ENCODE peak calls at places on chromosomes 1 and 21, in eight cellular contexts. C is K562, E is A549, O is GM12878, T is SK-N-SH, S is HCT116, B is HepG2, D is GM23338. M is an unnamed sample.
A peak's percentile ranks its signal among the peaks of the same experiment; 100 is the strongest.

GRCh38 chr1:88897070-88897730 is 5.8 kb upstream of the GTF2B start:
- DNase-seq in E (no peak), D (no peak), O (no peak), S (no peak), T (no peak), C (no peak), B (no peak), M (no peak)

GRCh38 chr1:9294910-9295636 is 2.4 kb downstream of the SPSB1 start:
- DNase-seq in O (no peak), C (no peak), E (no peak), S (no peak), B (no peak), T (no peak), D (no peak), M (no peak)

GRCh38 chr1:31725777-31726535 is 22.1 kb upstream of the COL16A1 start:
- DNase-seq in C (no peak), T (peak; percentile 55), S (no peak), O (no peak), D (no peak), B (no peak), E (no peak), M (no peak)

GRCh38 chr1:96992871-96993270 is 271.3 kb downstream of the PTBP2 start:
- DNase-seq in C (no peak), T (no peak), D (no peak), S (no peak), B (no peak), E (no peak), O (no peak), M (no peak)

GRCh38 chr1:205351984-205352713 is 4.6 kb downstream of the KLHDC8A start:
- DNase-seq in C (no peak), E (no peak), D (peak; percentile 64), O (no peak), S (no peak), T (peak; percentile 57), B (peak; percentile 12), M (no peak)

GRCh38 chr21:44552681-44553080 is 1.4 kb upstream of the KRTAP10-2 start:
- DNase-seq in D (no peak), T (no peak), C (no peak), O (no peak), E (no peak), B (no peak), S (no peak), M (no peak)

GRCh38 chr1:204837440-204838084 is 33.1 kb upstream of the NFASC start:
- DNase-seq in S (no peak), C (peak; percentile 63), D (peak; percentile 95), T (no peak), O (no peak), E (peak; percentile 58), B (peak; percentile 15), M (no peak)

GRCh38 chr1:227429447-227430359 is 111.4 kb upstream of the CDC42BPA start:
- DNase-seq in S (no peak), O (no peak), B (no peak), E (no peak), D (no peak), C (no peak), T (no peak), M (no peak)

GRCh38 chr21:45209046-45209445 is 78.6 kb downstream of the POFUT2 start:
- DNase-seq in C (no peak), E (no peak), D (no peak), O (no peak), T (no peak), S (no peak), B (no peak), M (no peak)

GRCh38 chr1:32351859-32352745 is 10.2 kb downstream of the FAM229A start:
- DNase-seq in S (no peak), E (peak; percentile 28), T (peak; percentile 70), O (no peak), B (peak; percentile 40), C (peak; percentile 64), D (peak; percentile 41), M (no peak)

GRCh38 chr1:2859881-2860430 is 58.5 kb upstream of the TTC34 start:
- DNase-seq in T (no peak), O (no peak), D (peak; percentile 17), B (no peak), S (no peak), C (no peak), E (no peak), M (no peak)

GRCh38 chr1:27872802-27873665 is 690 bp downstream of the THEMIS2 start:
- DNase-seq in E (no peak), T (peak; percentile 55), S (no peak), O (no peak), B (no peak), C (no peak), D (peak; percentile 64), M (no peak)

GRCh38 chr1:101025283-101025679 is 303 bp downstream of the DPH5 start:
- DNase-seq in T (peak; percentile 29), D (peak; percentile 11), B (peak; percentile 13), C (no peak), O (peak; percentile 23), S (no peak), E (no peak), M (no peak)

GRCh38 chr1:223243441-223244050 is 100.5 kb upstream of the TLR5 start:
- DNase-seq in B (no peak), E (no peak), D (no peak), T (no peak), S (no peak), O (no peak), C (no peak), M (no peak)

GRCh38 chr1:180505732-180506335 is 3.5 kb upstream of the ACBD6 start:
- DNase-seq in S (peak; percentile 24), O (no peak), D (no peak), T (no peak), E (no peak), B (no peak), C (no peak), M (no peak)

GRCh38 chr1:996851-997727 is 2.8 kb downstream of the HES4 start:
- DNase-seq in D (peak; percentile 47), O (no peak), B (no peak), T (peak; percentile 42), C (no peak), E (no peak), S (no peak), M (no peak)

GRCh38 chr1:218297867-218298266 is 12.8 kb downstream of the RRP15 start:
- DNase-seq in C (no peak), E (no peak), S (no peak), T (no peak), B (no peak), O (no peak), D (no peak), M (no peak)

GRCh38 chr1:117754061-117754969 is 148.5 kb downstream of the TENT5C start:
- DNase-seq in E (peak; percentile 58), D (peak; percentile 93), B (peak; percentile 50), O (no peak), S (peak; percentile 52), C (peak; percentile 79), T (peak; percentile 61), M (no peak)

GRCh38 chr1:150066838-150067183 is 765 bp upstream of the VPS45 start:
- DNase-seq in D (peak; percentile 78), T (no peak), E (peak; percentile 26), S (no peak), C (peak; percentile 41), O (peak; percentile 12), B (no peak), M (no peak)

DNA sequence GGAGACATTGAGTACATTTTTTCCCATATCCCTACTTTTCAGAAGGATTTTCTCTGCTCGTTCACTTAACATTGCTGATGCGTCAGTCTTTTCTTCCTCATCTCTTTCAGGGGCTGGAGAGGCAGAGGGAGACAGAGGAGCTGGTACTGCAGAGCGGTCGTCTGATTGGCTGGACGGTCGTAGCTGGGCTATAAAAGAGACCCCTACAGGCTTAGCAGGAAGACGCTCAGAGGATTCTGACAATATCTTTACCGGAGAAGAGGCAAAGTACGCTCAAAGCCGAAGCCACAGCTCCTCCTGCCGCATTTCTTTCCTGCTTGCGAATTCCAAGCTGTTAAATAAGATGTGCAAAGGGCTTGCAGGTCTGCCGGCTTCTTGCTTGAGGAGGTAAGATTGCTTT is at the start of gene RGS4:
- DNase-seq in E (no peak), O (no peak), D (peak; percentile 95), S (peak; percentile 54), C (peak; percentile 33), T (peak; percentile 73), B (peak; percentile 21), M (no peak)
- H3K27ac ChIP-seq in E (no peak within 1 kb of the TSS), O (no peak within 1 kb of the TSS), D (no peak within 1 kb of the TSS), S (no peak within 1 kb of the TSS), C (no peak within 1 kb of the TSS), T (peak within 1 kb of the TSS; percentile 99), B (no peak within 1 kb of the TSS), M (no peak within 1 kb of the TSS)

DNA sequence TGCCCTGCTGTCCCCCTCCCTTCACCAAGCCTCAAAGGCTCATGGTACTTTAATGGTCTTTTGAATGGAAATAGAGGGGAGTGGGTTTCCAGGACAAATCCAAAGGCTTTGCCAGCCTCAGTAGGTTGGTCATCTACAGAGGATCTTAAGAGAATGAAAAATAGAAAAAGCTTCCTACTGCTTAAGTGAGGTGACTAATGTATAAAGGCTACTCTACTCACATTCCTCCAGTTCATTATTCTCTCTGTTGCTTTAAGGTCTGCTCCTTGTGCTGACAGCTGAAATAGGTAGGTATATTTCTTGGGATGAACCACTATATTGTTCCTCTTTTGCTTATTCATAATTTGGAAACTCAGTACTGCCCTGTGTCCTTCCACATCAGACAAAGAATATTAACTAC is 10.4 kb upstream of the CHIA start:
- DNase-seq in C (no peak), D (no peak), O (no peak), E (no peak), B (no peak), S (no peak), T (no peak), M (no peak)
- TF ChIP-seq REST in C (no peak), D (no peak), O (no peak), E (no peak), B (no peak), S (no peak), T (no peak), M (no peak)

GRCh38 chr21:33063907-33064622 is 5.9 kb upstream of the OLIG1 start:
- DNase-seq in T (no peak), S (no peak), E (no peak), B (no peak), C (no peak), O (no peak), D (peak; percentile 69), M (no peak)
- H3K4me1 ChIP-seq in T (no peaks in the 10 kb centered on the region), S (no peaks in the 10 kb centered on the region), E (no peaks in the 10 kb centered on the region), B (no peaks in the 10 kb centered on the region), C (peaks cover 4% of the 10 kb centered on the region), O (no peaks in the 10 kb centered on the region), D (peaks cover 14% of the 10 kb centered on the region), M (no peaks in the 10 kb centered on the region)

DNA sequence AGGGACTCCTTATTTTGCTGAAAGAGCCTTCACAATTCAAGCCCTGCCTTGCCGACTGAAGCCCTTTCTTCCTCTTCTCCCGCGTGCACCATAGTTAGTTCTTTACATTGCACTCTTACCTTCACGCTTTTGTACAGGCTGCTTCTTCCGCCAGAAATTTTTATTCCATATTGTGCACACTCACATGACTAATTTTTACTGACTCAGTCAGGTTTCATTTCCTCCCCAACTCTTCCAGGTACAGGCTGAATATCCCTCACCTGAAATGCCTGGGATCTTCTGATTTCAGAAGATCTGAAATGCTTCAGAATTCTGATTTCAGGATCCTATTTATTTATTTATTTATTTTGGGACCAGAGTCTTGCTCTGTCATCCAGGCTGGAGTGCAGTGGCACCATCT is 172.8 kb downstream of the ZNF281 start:
- DNase-seq in O (no peak), S (no peak), D (no peak), B (no peak), T (no peak), C (no peak), E (no peak), M (no peak)
- H3K27ac ChIP-seq in O (no peak overlapping the region), S (no peak overlapping the region), D (no peak overlapping the region), B (no peak overlapping the region), T (no peak overlapping the region), C (no peak overlapping the region), E (no peak overlapping the region), M (no peak overlapping the region)